ENCODE peak calls at places on chromosome 7, in five cellular contexts. One of them, this sample, is unnamed. For H3K4me1, the result is how much of the 10 kb centered on the place peaks cover.

GRCh38 chr7:71574153-71574894 is 442.4 kb downstream of the GALNT17 start:
- DNase-seq in PC-3: no peak
- DNase-seq in Panc1: no peak
- DNase-seq in mammary epithelial cell: no peak
- DNase-seq in left lung: no peak
- DNase-seq in this sample: no peak

GRCh38 chr7:156766666-156767065 is 126.1 kb downstream of the RNF32 start:
- DNase-seq in PC-3: no peak
- DNase-seq in Panc1: no peak
- DNase-seq in mammary epithelial cell: no peak
- DNase-seq in left lung: no peak
- DNase-seq in this sample: no peak

GRCh38 chr7:121002755-121003114 is 14.2 kb downstream of the CPED1 start:
- DNase-seq in PC-3: peak
- DNase-seq in Panc1: no peak
- DNase-seq in mammary epithelial cell: no peak
- DNase-seq in left lung: no peak
- DNase-seq in this sample: no peak

GRCh38 chr7:4143511-4144160 is 538.5 kb upstream of the FOXK1 start:
- DNase-seq in PC-3: no peak
- DNase-seq in Panc1: no peak
- DNase-seq in mammary epithelial cell: no peak
- DNase-seq in left lung: no peak
- DNase-seq in this sample: no peak

GRCh38 chr7:34675749-34676374 is 17.8 kb downstream of the NPSR1 start:
- DNase-seq in PC-3: peak
- DNase-seq in Panc1: peak
- DNase-seq in mammary epithelial cell: no peak
- DNase-seq in left lung: no peak
- DNase-seq in this sample: no peak

GRCh38 chr7:101553018-101553770 is 75.9 kb downstream of the MYL10 start:
- DNase-seq in PC-3: no peak
- DNase-seq in Panc1: no peak
- DNase-seq in mammary epithelial cell: no peak
- DNase-seq in left lung: peak
- DNase-seq in this sample: no peak

GRCh38 chr7:53811555-53812079 is 730.6 kb upstream of the VSTM2A start:
- DNase-seq in PC-3: peak
- DNase-seq in Panc1: no peak
- DNase-seq in mammary epithelial cell: no peak
- DNase-seq in left lung: no peak
- DNase-seq in this sample: peak

GRCh38 chr7:594920-595620 is 75.4 kb upstream of the PDGFA start:
- DNase-seq in PC-3: no peak
- DNase-seq in Panc1: no peak
- DNase-seq in mammary epithelial cell: no peak
- DNase-seq in left lung: no peak
- DNase-seq in this sample: peak

GRCh38 chr7:72435366-72435765 is 23.2 kb upstream of the CALN1 start:
- DNase-seq in PC-3: no peak
- DNase-seq in Panc1: no peak
- DNase-seq in mammary epithelial cell: no peak
- DNase-seq in left lung: no peak
- DNase-seq in this sample: no peak

GRCh38 chr7:7967909-7968543 is 570 bp upstream of the GLCCI1 start:
- DNase-seq in PC-3: no peak
- DNase-seq in Panc1: no peak
- DNase-seq in mammary epithelial cell: no peak
- DNase-seq in left lung: no peak
- DNase-seq in this sample: no peak

GRCh38 chr7:73528204-73528603 is 6.1 kb upstream of the BAZ1B start:
- DNase-seq in PC-3: no peak
- DNase-seq in Panc1: no peak
- DNase-seq in mammary epithelial cell: no peak
- DNase-seq in left lung: no peak
- DNase-seq in this sample: no peak

GRCh38 chr7:100890640-100891521 is 1.4 kb upstream of the UFSP1 start:
- DNase-seq in PC-3: no peak
- DNase-seq in Panc1: no peak
- DNase-seq in mammary epithelial cell: no peak
- DNase-seq in left lung: no peak
- DNase-seq in this sample: peak

GRCh38 chr7:112937651-112938390 is 147.6 kb upstream of the TMEM168 start:
- DNase-seq in PC-3: no peak
- DNase-seq in Panc1: no peak
- DNase-seq in mammary epithelial cell: peak
- DNase-seq in left lung: no peak
- DNase-seq in this sample: no peak

DNA sequence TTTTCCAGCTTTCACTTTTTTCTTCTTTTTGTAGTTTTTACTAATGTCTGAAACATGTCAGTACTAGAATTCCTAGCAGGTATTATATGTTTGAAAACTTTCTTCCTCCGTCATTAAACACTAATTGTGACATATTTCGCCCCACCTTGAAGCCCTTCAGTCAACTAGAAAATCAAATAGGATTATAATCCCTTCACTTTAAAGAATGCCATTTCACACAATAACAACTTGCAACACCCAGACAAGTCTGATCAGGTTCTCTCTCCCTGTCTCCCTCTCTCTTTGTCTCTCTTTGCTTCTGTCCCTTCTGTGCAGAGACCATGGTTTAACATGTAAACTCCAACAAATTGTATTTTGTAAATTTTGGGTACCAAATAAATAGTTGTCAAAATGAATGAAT is 373.5 kb downstream of the SEMA3D start:
- DNase-seq in PC-3: no peak
- DNase-seq in Panc1: no peak
- DNase-seq in mammary epithelial cell: peak
- DNase-seq in left lung: no peak
- DNase-seq in this sample: no peak
- H3K4me1 ChIP-seq in PC-3: under half
- H3K4me1 ChIP-seq in Panc1: under half
- H3K4me1 ChIP-seq in mammary epithelial cell: under half
- H3K4me1 ChIP-seq in left lung: under half
- H3K4me1 ChIP-seq in this sample: under half

GRCh38 chr7:31549621-31550020 is 35.7 kb downstream of the ITPRID1 start:
- DNase-seq in PC-3: peak
- DNase-seq in Panc1: no peak
- DNase-seq in mammary epithelial cell: peak
- DNase-seq in left lung: no peak
- DNase-seq in this sample: no peak
- TF ChIP-seq CTCF in PC-3: no peak
- TF ChIP-seq CTCF in Panc1: no peak
- TF ChIP-seq CTCF in mammary epithelial cell: no peak
- TF ChIP-seq CTCF in left lung: no peak
- TF ChIP-seq CTCF in this sample: no peak

DNA sequence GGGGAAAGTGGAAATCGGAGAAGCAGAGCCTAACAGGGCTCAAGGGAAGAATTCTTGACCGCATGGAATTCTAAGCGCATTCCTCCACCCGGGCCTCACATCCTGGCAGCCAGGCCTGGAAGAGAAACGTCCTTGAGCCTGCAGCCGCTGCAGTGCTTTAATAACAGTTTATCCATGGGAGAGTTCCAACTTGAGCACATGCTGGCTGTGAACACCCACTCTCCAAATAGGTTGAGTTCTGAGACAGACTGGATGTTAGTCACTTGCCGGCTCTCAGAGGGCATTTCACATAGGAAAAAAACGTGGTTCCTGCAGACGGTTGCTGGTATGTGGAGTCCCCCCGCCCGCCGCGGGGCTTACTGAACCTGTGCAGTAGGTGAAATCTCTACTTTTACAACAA is 61.4 kb upstream of the STEAP1B start:
- DNase-seq in PC-3: peak
- DNase-seq in Panc1: peak
- DNase-seq in mammary epithelial cell: peak
- DNase-seq in left lung: peak
- DNase-seq in this sample: no peak
- H3K4me1 ChIP-seq in PC-3: half or more
- H3K4me1 ChIP-seq in Panc1: half or more
- H3K4me1 ChIP-seq in mammary epithelial cell: half or more
- H3K4me1 ChIP-seq in left lung: half or more
- H3K4me1 ChIP-seq in this sample: under half

DNA sequence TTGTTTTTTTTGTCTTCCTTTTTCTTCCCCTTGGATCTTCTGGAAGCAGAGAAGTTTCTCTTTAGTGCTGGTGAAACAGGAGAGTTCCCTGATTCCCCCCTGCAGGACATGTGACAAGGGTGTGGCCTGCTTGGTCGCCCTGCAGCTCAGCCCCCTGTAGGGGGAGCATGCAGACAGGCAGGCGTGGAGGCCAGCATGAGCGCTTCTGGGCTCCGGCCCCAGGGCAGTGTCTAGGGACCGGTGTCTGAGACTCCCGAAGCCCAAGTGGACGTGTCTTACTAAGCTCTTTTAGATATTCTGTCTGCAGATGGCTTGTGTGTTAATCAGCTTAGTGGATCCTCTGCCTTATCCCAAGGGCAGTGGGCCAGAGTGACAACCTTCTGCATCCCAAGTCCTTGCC is 26.1 kb downstream of the PRSS58 start:
- DNase-seq in PC-3: peak
- DNase-seq in Panc1: no peak
- DNase-seq in mammary epithelial cell: no peak
- DNase-seq in left lung: no peak
- DNase-seq in this sample: no peak
- TF ChIP-seq CTCF in PC-3: no peak
- TF ChIP-seq CTCF in Panc1: no peak
- TF ChIP-seq CTCF in mammary epithelial cell: no peak
- TF ChIP-seq CTCF in left lung: no peak
- TF ChIP-seq CTCF in this sample: no peak

GRCh38 chr7:25666671-25667060 is 438.4 kb upstream of the NPVF start:
- DNase-seq in PC-3: no peak
- DNase-seq in Panc1: no peak
- DNase-seq in mammary epithelial cell: no peak
- DNase-seq in left lung: no peak
- DNase-seq in this sample: no peak
- H3K4me1 ChIP-seq in PC-3: under half
- H3K4me1 ChIP-seq in Panc1: under half
- H3K4me1 ChIP-seq in mammary epithelial cell: under half
- H3K4me1 ChIP-seq in left lung: under half
- H3K4me1 ChIP-seq in this sample: under half

GRCh38 chr7:150378853-150379589 is at the start of gene ZNF775:
- DNase-seq in PC-3: peak
- DNase-seq in Panc1: no peak
- DNase-seq in mammary epithelial cell: peak
- DNase-seq in left lung: peak
- DNase-seq in this sample: peak
- TF ChIP-seq CTCF in PC-3: no peak
- TF ChIP-seq CTCF in Panc1: no peak
- TF ChIP-seq CTCF in mammary epithelial cell: no peak
- TF ChIP-seq CTCF in left lung: no peak
- TF ChIP-seq CTCF in this sample: no peak